ENCODE peak calls at places on chromosomes 3 and 15, in seven cellular contexts. G, E, W, B, J, K and U are unnamed samples.

GRCh38 chr15:48855501-48856440 is 22.2 kb upstream of the EID1 start:
- DNase-seq in G (no peak), E (no peak), W (peak; percentile 49), B (no peak), J (peak; percentile 74), K (peak; percentile 62), U (no peak)

GRCh38 chr3:23567917-23568316 is 237.8 kb upstream of the UBE2E1 start:
- DNase-seq in G (no peak), E (no peak), W (no peak), B (no peak), J (peak; percentile 88), K (peak; percentile 95), U (peak; percentile 26)

GRCh38 chr15:57436961-57437360 is 60.7 kb downstream of the CGNL1 start:
- DNase-seq in G (no peak), E (no peak), W (no peak), B (no peak), J (no peak), K (no peak), U (no peak)

GRCh38 chr3:147191795-147192385 is 214.5 kb downstream of the ZIC4 start:
- DNase-seq in G (no peak), E (no peak), W (peak; percentile 72), B (peak; percentile 56), J (peak; percentile 68), K (peak; percentile 75), U (peak; percentile 55)

GRCh38 chr3:161927131-161927530 is 430.5 kb downstream of the OTOL1 start:
- DNase-seq in G (no peak), E (no peak), W (no peak), B (no peak), J (no peak), K (no peak), U (no peak)

GRCh38 chr3:29215948-29216347 is 64.9 kb upstream of the RBMS3 start:
- DNase-seq in G (no peak), E (no peak), W (no peak), B (no peak), J (peak; percentile 42), K (peak; percentile 53), U (no peak)

GRCh38 chr3:48426944-48427629 is 2.8 kb downstream of the PLXNB1 start:
- DNase-seq in G (no peak), E (no peak), W (no peak), B (no peak), J (peak; percentile 23), K (no peak), U (no peak)

GRCh38 chr3:24069045-24069444 is 124.0 kb downstream of the NR1D2 start:
- DNase-seq in G (no peak), E (no peak), W (peak; percentile 24), B (no peak), J (peak; percentile 20), K (no peak), U (no peak)

GRCh38 chr3:43023766-43024165 is 44.7 kb downstream of the GASK1A start:
- DNase-seq in G (no peak), E (no peak), W (no peak), B (no peak), J (no peak), K (no peak), U (no peak)